ENCODE peak calls at places on chromosomes 6 and 20, in six cellular contexts. One of them, this sample, is unnamed.

GRCh38 chr20:2932497-2932896 is 59.2 kb downstream of the PTPRA start:
- DNase-seq in dermis blood vessel endothelial cell: peak
- DNase-seq in neuronal stem cell: no peak
- DNase-seq in CD4-positive, alpha-beta T cell: no peak
- DNase-seq in activated CD4-positive, CD25-positive, alpha-beta regulatory T cell: no peak
- DNase-seq in mesothelial cell of epicardium: no peak
- DNase-seq in this sample: no peak

GRCh38 chr6:32108094-32108627 is 977 bp downstream of the TNXB start:
- DNase-seq in mesothelial cell of epicardium: no peak
- DNase-seq in CD4-positive, alpha-beta T cell: no peak
- DNase-seq in activated CD4-positive, CD25-positive, alpha-beta regulatory T cell: no peak
- DNase-seq in neuronal stem cell: no peak
- DNase-seq in dermis blood vessel endothelial cell: no peak
- DNase-seq in this sample: no peak

GRCh38 chr6:70636589-70636988 is 31.1 kb upstream of the SMAP1 start:
- DNase-seq in CD4-positive, alpha-beta T cell: no peak
- DNase-seq in mesothelial cell of epicardium: no peak
- DNase-seq in dermis blood vessel endothelial cell: no peak
- DNase-seq in activated CD4-positive, CD25-positive, alpha-beta regulatory T cell: no peak
- DNase-seq in neuronal stem cell: no peak
- DNase-seq in this sample: no peak

GRCh38 chr20:18904192-18904591 is 90.6 kb downstream of the SCP2D1 start:
- DNase-seq in neuronal stem cell: no peak
- DNase-seq in CD4-positive, alpha-beta T cell: no peak
- DNase-seq in dermis blood vessel endothelial cell: no peak
- DNase-seq in activated CD4-positive, CD25-positive, alpha-beta regulatory T cell: no peak
- DNase-seq in mesothelial cell of epicardium: no peak
- DNase-seq in this sample: no peak

GRCh38 chr6:109872968-109873545 is 105.1 kb upstream of the GPR6 start:
- DNase-seq in activated CD4-positive, CD25-positive, alpha-beta regulatory T cell: no peak
- DNase-seq in mesothelial cell of epicardium: no peak
- DNase-seq in dermis blood vessel endothelial cell: no peak
- DNase-seq in neuronal stem cell: no peak
- DNase-seq in CD4-positive, alpha-beta T cell: no peak
- DNase-seq in this sample: no peak

GRCh38 chr20:49799698-49800097 is 12.9 kb upstream of the SLC9A8 start:
- DNase-seq in CD4-positive, alpha-beta T cell: no peak
- DNase-seq in neuronal stem cell: no peak
- DNase-seq in mesothelial cell of epicardium: no peak
- DNase-seq in dermis blood vessel endothelial cell: no peak
- DNase-seq in activated CD4-positive, CD25-positive, alpha-beta regulatory T cell: no peak
- DNase-seq in this sample: no peak

GRCh38 chr6:47241742-47242482 is 67.8 kb downstream of the TNFRSF21 start:
- DNase-seq in dermis blood vessel endothelial cell: no peak
- DNase-seq in activated CD4-positive, CD25-positive, alpha-beta regulatory T cell: no peak
- DNase-seq in neuronal stem cell: no peak
- DNase-seq in mesothelial cell of epicardium: no peak
- DNase-seq in CD4-positive, alpha-beta T cell: no peak
- DNase-seq in this sample: no peak

GRCh38 chr6:109420751-109421150 is 19.7 kb downstream of the PPIL6 start:
- DNase-seq in neuronal stem cell: no peak
- DNase-seq in CD4-positive, alpha-beta T cell: no peak
- DNase-seq in activated CD4-positive, CD25-positive, alpha-beta regulatory T cell: no peak
- DNase-seq in mesothelial cell of epicardium: no peak
- DNase-seq in dermis blood vessel endothelial cell: no peak
- DNase-seq in this sample: no peak

GRCh38 chr6:119591235-119591634 is 241.7 kb upstream of the MAN1A1 start:
- DNase-seq in activated CD4-positive, CD25-positive, alpha-beta regulatory T cell: no peak
- DNase-seq in mesothelial cell of epicardium: no peak
- DNase-seq in neuronal stem cell: no peak
- DNase-seq in CD4-positive, alpha-beta T cell: no peak
- DNase-seq in dermis blood vessel endothelial cell: no peak
- DNase-seq in this sample: no peak

GRCh38 chr6:15412767-15413166 is 166.9 kb downstream of the JARID2 start:
- DNase-seq in activated CD4-positive, CD25-positive, alpha-beta regulatory T cell: no peak
- DNase-seq in dermis blood vessel endothelial cell: no peak
- DNase-seq in CD4-positive, alpha-beta T cell: no peak
- DNase-seq in mesothelial cell of epicardium: no peak
- DNase-seq in neuronal stem cell: no peak
- DNase-seq in this sample: no peak

GRCh38 chr6:139265512-139266190 is 26.1 kb downstream of the TXLNB start:
- DNase-seq in neuronal stem cell: no peak
- DNase-seq in mesothelial cell of epicardium: no peak
- DNase-seq in activated CD4-positive, CD25-positive, alpha-beta regulatory T cell: no peak
- DNase-seq in dermis blood vessel endothelial cell: no peak
- DNase-seq in CD4-positive, alpha-beta T cell: no peak
- DNase-seq in this sample: no peak

GRCh38 chr6:133115960-133116359 is 125.2 kb upstream of the EYA4 start:
- DNase-seq in dermis blood vessel endothelial cell: no peak
- DNase-seq in mesothelial cell of epicardium: no peak
- DNase-seq in neuronal stem cell: no peak
- DNase-seq in CD4-positive, alpha-beta T cell: no peak
- DNase-seq in activated CD4-positive, CD25-positive, alpha-beta regulatory T cell: no peak
- DNase-seq in this sample: no peak

GRCh38 chr6:42260972-42261371 is 43.3 kb upstream of the MRPS10 start:
- DNase-seq in mesothelial cell of epicardium: no peak
- DNase-seq in neuronal stem cell: peak
- DNase-seq in activated CD4-positive, CD25-positive, alpha-beta regulatory T cell: peak
- DNase-seq in CD4-positive, alpha-beta T cell: peak
- DNase-seq in dermis blood vessel endothelial cell: peak
- DNase-seq in this sample: peak

GRCh38 chr20:10761786-10762185 is 88.0 kb upstream of the JAG1 start:
- DNase-seq in mesothelial cell of epicardium: no peak
- DNase-seq in activated CD4-positive, CD25-positive, alpha-beta regulatory T cell: no peak
- DNase-seq in dermis blood vessel endothelial cell: peak
- DNase-seq in CD4-positive, alpha-beta T cell: no peak
- DNase-seq in neuronal stem cell: no peak
- DNase-seq in this sample: no peak

GRCh38 chr6:33772114-33772830 is 16.7 kb downstream of the LEMD2 start:
- DNase-seq in activated CD4-positive, CD25-positive, alpha-beta regulatory T cell: no peak
- DNase-seq in CD4-positive, alpha-beta T cell: no peak
- DNase-seq in neuronal stem cell: no peak
- DNase-seq in dermis blood vessel endothelial cell: peak
- DNase-seq in mesothelial cell of epicardium: no peak
- DNase-seq in this sample: no peak

GRCh38 chr20:51598581-51598980 is 56.1 kb upstream of the NFATC2 start:
- DNase-seq in mesothelial cell of epicardium: no peak
- DNase-seq in CD4-positive, alpha-beta T cell: no peak
- DNase-seq in activated CD4-positive, CD25-positive, alpha-beta regulatory T cell: no peak
- DNase-seq in neuronal stem cell: no peak
- DNase-seq in dermis blood vessel endothelial cell: no peak
- DNase-seq in this sample: no peak

GRCh38 chr6:132764370-132764769 is 6.7 kb upstream of the VNN2 start:
- DNase-seq in activated CD4-positive, CD25-positive, alpha-beta regulatory T cell: no peak
- DNase-seq in mesothelial cell of epicardium: no peak
- DNase-seq in dermis blood vessel endothelial cell: no peak
- DNase-seq in CD4-positive, alpha-beta T cell: no peak
- DNase-seq in neuronal stem cell: no peak
- DNase-seq in this sample: no peak

GRCh38 chr6:85394853-85395538 is 54.9 kb upstream of the NT5E start:
- DNase-seq in mesothelial cell of epicardium: no peak
- DNase-seq in CD4-positive, alpha-beta T cell: no peak
- DNase-seq in activated CD4-positive, CD25-positive, alpha-beta regulatory T cell: no peak
- DNase-seq in neuronal stem cell: no peak
- DNase-seq in dermis blood vessel endothelial cell: peak
- DNase-seq in this sample: no peak

GRCh38 chr6:45965787-45966186 is 49.9 kb downstream of the CLIC5 start:
- DNase-seq in mesothelial cell of epicardium: no peak
- DNase-seq in CD4-positive, alpha-beta T cell: no peak
- DNase-seq in neuronal stem cell: no peak
- DNase-seq in dermis blood vessel endothelial cell: no peak
- DNase-seq in activated CD4-positive, CD25-positive, alpha-beta regulatory T cell: no peak
- DNase-seq in this sample: no peak

This sample was measured in CD8-positive, alpha-beta memory T cell.